ENCODE peak calls at places on chromosomes 2 and 18, in five cellular contexts. S is lung, U is PC-9, E is transverse colon, V is cardiac muscle cell. H is an unnamed sample.

GRCh38 chr2:222304737-222305509 is 6.1 kb upstream of the PAX3 start:
- DNase-seq in S (no peak), U (no peak), E (no peak), V (no peak), H (no peak)

GRCh38 chr2:45964226-45964841 is 312.9 kb downstream of the PRKCE start:
- DNase-seq in S (peak; percentile 73), U (peak; percentile 99), E (peak; percentile 94), V (peak; percentile 79), H (peak; percentile 80)

GRCh38 chr2:8009010-8009597 is 672.8 kb upstream of the ID2 start:
- DNase-seq in S (no peak), U (no peak), E (no peak), V (peak; percentile 13), H (no peak)

GRCh38 chr2:69709290-69709689 is 32.6 kb upstream of the ANXA4 start:
- DNase-seq in S (no peak), U (no peak), E (no peak), V (no peak), H (no peak)

GRCh38 chr2:232276739-232277313 is 101.7 kb upstream of the ALPP start:
- DNase-seq in S (no peak), U (no peak), E (no peak), V (no peak), H (no peak)

GRCh38 chr2:201156051-201156450 is 26.9 kb upstream of the CASP10 start:
- DNase-seq in S (no peak), U (no peak), E (no peak), V (no peak), H (no peak)

GRCh38 chr2:30239308-30240161 is 8.2 kb downstream of the LBH start:
- DNase-seq in S (peak; percentile 56), U (peak; percentile 40), E (peak; percentile 79), V (peak; percentile 96), H (no peak)

GRCh38 chr18:74040459-74041332 is 106.9 kb downstream of the FBXO15 start:
- DNase-seq in S (peak; percentile 55), U (peak; percentile 31), E (peak; percentile 46), V (peak; percentile 10), H (no peak)

GRCh38 chr2:19652811-19653210 is 249.0 kb downstream of the TTC32 start:
- DNase-seq in S (no peak), U (no peak), E (no peak), V (no peak), H (no peak)

GRCh38 chr2:201158111-201158929 is 24.6 kb upstream of the CASP10 start:
- DNase-seq in S (peak; percentile 71), U (peak; percentile 57), E (peak; percentile 66), V (peak; percentile 92), H (peak; percentile 31)

GRCh38 chr18:63762518-63762917 is 12.7 kb upstream of the SERPINB7 start:
- DNase-seq in S (no peak), U (no peak), E (no peak), V (peak; percentile 14), H (peak; percentile 56)

GRCh38 chr2:207766697-207767460 is 2.8 kb downstream of the FZD5 start:
- DNase-seq in S (no peak), U (no peak), E (peak; percentile 29), V (no peak), H (no peak)

GRCh38 chr2:68122680-68122964 is 35.1 kb upstream of the PNO1 start:
- DNase-seq in S (no peak), U (no peak), E (no peak), V (no peak), H (no peak)
- TF ChIP-seq CTCF in S (no peak), U (peak; percentile 43), E (no peak), V (no peak), H (no peak)

DNA sequence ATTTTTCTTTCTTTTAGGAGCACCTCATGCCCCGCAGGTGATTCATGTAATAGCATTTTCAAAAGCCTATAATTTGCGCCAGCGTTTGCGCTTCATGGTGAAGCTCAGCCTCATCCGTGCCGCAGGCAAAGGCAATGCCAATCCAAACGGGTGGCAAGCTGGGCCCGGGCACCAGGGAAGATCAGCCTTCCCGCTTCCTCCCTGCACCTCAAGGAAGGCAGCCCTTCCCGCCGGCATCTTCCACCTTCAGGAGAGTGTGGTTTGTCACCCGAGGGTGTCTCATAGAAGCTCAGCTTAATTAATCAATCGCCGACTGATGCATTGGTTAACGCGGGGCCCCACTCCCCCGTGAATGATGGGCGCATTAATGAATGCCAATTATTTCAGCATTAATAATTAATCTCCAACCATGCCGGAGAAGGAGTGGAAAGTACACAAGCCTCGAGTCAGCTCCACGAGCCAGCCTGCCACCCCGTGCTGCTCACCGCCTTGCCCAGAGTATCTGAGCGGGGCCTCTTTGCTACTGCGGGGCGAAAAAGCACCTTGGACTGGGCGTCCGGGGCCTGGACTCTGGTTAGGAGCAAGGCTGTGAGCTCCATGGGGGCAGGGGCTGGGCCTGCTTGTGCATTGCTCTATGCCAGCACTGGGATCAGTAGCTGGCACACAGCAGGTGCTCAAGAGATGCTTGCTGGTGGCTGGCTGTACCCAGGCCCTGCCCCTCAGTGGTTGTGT is 13.0 kb downstream of the INHBB start:
- DNase-seq in S (no peak), U (no peak), E (no peak), V (no peak), H (no peak)
- H3K27me3 ChIP-seq in S (no peaks in the 10 kb centered on the region), U (no peaks in the 10 kb centered on the region), E (peaks cover 8% of the 10 kb centered on the region), V (peaks cover 64% of the 10 kb centered on the region), H (peaks cover 2% of the 10 kb centered on the region)

GRCh38 chr18:7617738-7618422 is 50.8 kb downstream of the PTPRM start:
- DNase-seq in S (peak; percentile 78), U (no peak), E (peak; percentile 41), V (peak; percentile 86), H (peak; percentile 93)

GRCh38 chr18:7615840-7616239 is 48.7 kb downstream of the PTPRM start:
- DNase-seq in S (no peak), U (no peak), E (no peak), V (no peak), H (no peak)

GRCh38 chr18:7616661-7617060 is 49.5 kb downstream of the PTPRM start:
- DNase-seq in S (no peak), U (no peak), E (peak; percentile 24), V (peak; percentile 50), H (no peak)

GRCh38 chr18:7618821-7619410 is 51.8 kb downstream of the PTPRM start:
- DNase-seq in S (no peak), U (no peak), E (no peak), V (no peak), H (no peak)

GRCh38 chr18:7619676-7620075 is 52.6 kb downstream of the PTPRM start:
- DNase-seq in S (no peak), U (no peak), E (no peak), V (no peak), H (no peak)
- TF ChIP-seq CTCF in S (no peak), U (no peak), E (no peak), V (no peak), H (no peak)

DNA sequence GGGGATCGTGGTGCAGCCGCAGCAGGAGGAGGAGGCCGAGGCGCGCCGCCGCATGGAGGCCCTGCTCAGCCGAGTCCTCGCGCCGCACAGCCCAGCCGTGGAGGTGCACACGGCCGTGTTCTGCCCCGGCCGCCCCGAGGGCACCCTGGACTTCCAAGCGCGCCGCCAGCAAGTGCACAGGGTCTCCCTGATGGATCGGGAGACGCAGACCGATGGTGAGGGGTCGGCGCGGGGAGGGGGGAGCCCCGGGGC is 5.1 kb upstream of the SPATA3 start:
- DNase-seq in S (no peak), U (no peak), E (no peak), V (no peak), H (no peak)
- H3K27me3 ChIP-seq in S (peaks cover 5% of the 10 kb centered on the region), U (peaks cover 23% of the 10 kb centered on the region), E (peaks cover 19% of the 10 kb centered on the region), V (no peaks in the 10 kb centered on the region), H (peaks cover 6% of the 10 kb centered on the region)

DNA sequence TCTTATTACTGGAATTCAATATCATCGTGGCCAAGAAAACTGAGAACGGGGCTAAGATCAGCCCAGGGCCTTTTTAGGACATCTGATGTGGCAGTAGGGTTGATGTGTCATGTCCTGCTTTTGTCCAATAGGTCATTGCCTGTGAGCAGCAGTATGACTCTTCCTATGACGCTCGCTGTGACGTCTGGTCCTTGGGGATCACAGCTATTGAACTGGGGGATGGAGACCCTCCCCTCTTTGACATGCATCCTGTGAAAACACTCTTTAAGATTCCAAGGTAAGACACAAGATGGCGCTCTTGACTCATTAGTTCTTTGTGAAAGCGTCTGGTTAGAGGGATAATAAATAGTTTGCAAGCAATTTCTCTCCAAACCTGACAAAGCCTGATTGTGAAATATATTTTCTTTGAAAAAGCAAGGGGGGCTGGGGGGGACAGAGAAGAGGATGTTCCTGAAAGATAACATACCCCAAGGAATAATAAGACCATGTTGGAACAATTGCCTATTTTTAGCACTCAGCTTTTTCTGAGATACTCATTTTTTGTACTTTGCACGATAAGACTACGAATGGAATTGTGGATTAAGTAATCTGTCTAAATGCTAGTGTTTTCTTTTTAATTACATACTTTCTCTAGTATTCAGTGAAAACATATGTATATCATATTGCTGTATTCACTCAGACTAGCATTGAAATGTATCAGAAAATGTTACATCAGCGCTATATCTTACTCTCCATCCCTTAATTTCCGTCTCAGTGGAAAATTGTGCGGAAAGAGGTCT is 58.1 kb downstream of the MYO3B start:
- DNase-seq in S (no peak), U (peak; percentile 22), E (no peak), V (peak; percentile 68), H (no peak)
- TF ChIP-seq CTCF in S (no peak), U (peak; percentile 78), E (peak; percentile 54), V (peak; percentile 57), H (peak; percentile 55)

GRCh38 chr2:70861774-70862644 is 26.4 kb upstream of the CD207 start:
- DNase-seq in S (peak; percentile 77), U (peak; percentile 86), E (peak; percentile 79), V (peak; percentile 82), H (peak; percentile 13)
- H3K27me3 ChIP-seq in S (peaks cover 5% of the 10 kb centered on the region), U (peaks cover 30% of the 10 kb centered on the region), E (peaks cover 74% of the 10 kb centered on the region), V (peaks cover 99% of the 10 kb centered on the region), H (peaks cover 17% of the 10 kb centered on the region)

H was measured in BJ.